ENCODE peak calls at places on chromosomes 16 and 17, in four cellular contexts. One of them, this sample, is unnamed.

GRCh38 chr16:89633064-89633631 is 19.7 kb downstream of the DPEP1 start:
- DNase-seq in cardiac muscle cell: no peak
- DNase-seq in Peyer's patch: peak
- DNase-seq in heart right ventricle: no peak
- DNase-seq in this sample: no peak

GRCh38 chr17:78137392-78138203 is 7.0 kb downstream of the TMC8 start:
- DNase-seq in heart right ventricle: no peak
- DNase-seq in Peyer's patch: no peak
- DNase-seq in cardiac muscle cell: no peak
- DNase-seq in this sample: no peak

GRCh38 chr16:85878875-85879274 is 20.1 kb upstream of the IRF8 start:
- DNase-seq in cardiac muscle cell: peak
- DNase-seq in Peyer's patch: no peak
- DNase-seq in heart right ventricle: no peak
- DNase-seq in this sample: no peak

GRCh38 chr17:39014795-39015545 is 47.8 kb upstream of the FBXO47 start:
- DNase-seq in heart right ventricle: no peak
- DNase-seq in Peyer's patch: no peak
- DNase-seq in cardiac muscle cell: peak
- DNase-seq in this sample: no peak

GRCh38 chr16:25006504-25007055 is 8.6 kb downstream of the ARHGAP17 start:
- DNase-seq in Peyer's patch: no peak
- DNase-seq in heart right ventricle: no peak
- DNase-seq in cardiac muscle cell: peak
- DNase-seq in this sample: no peak

GRCh38 chr17:80969674-80970043 is 22.0 kb upstream of the CHMP6 start:
- DNase-seq in Peyer's patch: no peak
- DNase-seq in heart right ventricle: no peak
- DNase-seq in cardiac muscle cell: no peak
- DNase-seq in this sample: peak

GRCh38 chr16:11133344-11133921 is 122.6 kb downstream of the SOCS1 start:
- DNase-seq in cardiac muscle cell: peak
- DNase-seq in heart right ventricle: peak
- DNase-seq in Peyer's patch: peak
- DNase-seq in this sample: peak

GRCh38 chr16:89108412-89108811 is 14.8 kb downstream of the ACSF3 start:
- DNase-seq in Peyer's patch: peak
- DNase-seq in heart right ventricle: no peak
- DNase-seq in cardiac muscle cell: no peak
- DNase-seq in this sample: no peak

GRCh38 chr17:28344435-28344901 is 8.9 kb downstream of the TNFAIP1 start:
- DNase-seq in cardiac muscle cell: no peak
- DNase-seq in heart right ventricle: no peak
- DNase-seq in Peyer's patch: no peak
- DNase-seq in this sample: no peak

GRCh38 chr16:46690281-46691178 is 1.1 kb downstream of the ORC6 start:
- DNase-seq in cardiac muscle cell: peak
- DNase-seq in heart right ventricle: no peak
- DNase-seq in Peyer's patch: peak
- DNase-seq in this sample: peak

GRCh38 chr17:1182831-1183578 is 3.2 kb upstream of the ABR start:
- DNase-seq in cardiac muscle cell: no peak
- DNase-seq in heart right ventricle: no peak
- DNase-seq in Peyer's patch: no peak
- DNase-seq in this sample: peak

GRCh38 chr16:50261707-50262235 is 4.6 kb upstream of the ADCY7 start:
- DNase-seq in Peyer's patch: peak
- DNase-seq in cardiac muscle cell: no peak
- DNase-seq in heart right ventricle: no peak
- DNase-seq in this sample: peak

GRCh38 chr17:51672058-51672457 is 411.7 kb downstream of the UTP18 start:
- DNase-seq in Peyer's patch: no peak
- DNase-seq in heart right ventricle: no peak
- DNase-seq in cardiac muscle cell: no peak
- DNase-seq in this sample: no peak

GRCh38 chr17:80693511-80693910 is 148.9 kb downstream of the RPTOR start:
- DNase-seq in heart right ventricle: no peak
- DNase-seq in Peyer's patch: no peak
- DNase-seq in cardiac muscle cell: no peak
- DNase-seq in this sample: no peak

GRCh38 chr17:357634-358033 is 5.0 kb upstream of the RPH3AL start:
- DNase-seq in heart right ventricle: no peak
- DNase-seq in Peyer's patch: no peak
- DNase-seq in cardiac muscle cell: no peak
- DNase-seq in this sample: peak

GRCh38 chr16:57590654-57591085 is 37.8 kb upstream of the ADGRG1 start:
- DNase-seq in heart right ventricle: no peak
- DNase-seq in cardiac muscle cell: peak
- DNase-seq in Peyer's patch: no peak
- DNase-seq in this sample: peak

GRCh38 chr17:3033741-3034577 is 29.4 kb downstream of the OR1D5 start:
- DNase-seq in heart right ventricle: no peak
- DNase-seq in cardiac muscle cell: no peak
- DNase-seq in Peyer's patch: peak
- DNase-seq in this sample: peak

GRCh38 chr16:74297296-74297665 is 667 bp downstream of the PSMD7 start:
- DNase-seq in Peyer's patch: no peak
- DNase-seq in cardiac muscle cell: peak
- DNase-seq in heart right ventricle: no peak
- DNase-seq in this sample: no peak

GRCh38 chr17:48375356-48375755 is 54.7 kb downstream of the SKAP1 start:
- DNase-seq in cardiac muscle cell: peak
- DNase-seq in Peyer's patch: no peak
- DNase-seq in heart right ventricle: no peak
- DNase-seq in this sample: no peak

GRCh38 chr17:59853168-59853918 is 39.4 kb downstream of the TUBD1 start:
- DNase-seq in heart right ventricle: no peak
- DNase-seq in cardiac muscle cell: peak
- DNase-seq in Peyer's patch: peak
- DNase-seq in this sample: peak

GRCh38 chr17:69802045-69802740 is 272.8 kb upstream of the KCNJ16 start:
- DNase-seq in Peyer's patch: no peak
- DNase-seq in cardiac muscle cell: no peak
- DNase-seq in heart right ventricle: no peak
- DNase-seq in this sample: no peak

GRCh38 chr17:17127730-17128291 is 78.3 kb downstream of the PLD6 start:
- DNase-seq in heart right ventricle: no peak
- DNase-seq in cardiac muscle cell: no peak
- DNase-seq in Peyer's patch: no peak
- DNase-seq in this sample: peak

GRCh38 chr17:80035937-80036714 is at the start of gene CCDC40:
- DNase-seq in Peyer's patch: peak
- DNase-seq in cardiac muscle cell: peak
- DNase-seq in heart right ventricle: peak
- DNase-seq in this sample: peak

GRCh38 chr16:48609453-48610023 is 442 bp downstream of the N4BP1 start:
- DNase-seq in heart right ventricle: peak
- DNase-seq in cardiac muscle cell: peak
- DNase-seq in Peyer's patch: peak
- DNase-seq in this sample: peak

GRCh38 chr17:32348483-32348800 is 1.5 kb upstream of the ZNF207 start:
- DNase-seq in cardiac muscle cell: no peak
- DNase-seq in heart right ventricle: no peak
- DNase-seq in Peyer's patch: no peak
- DNase-seq in this sample: no peak

GRCh38 chr16:17258848-17259713 is 211.7 kb downstream of the XYLT1 start:
- DNase-seq in heart right ventricle: no peak
- DNase-seq in Peyer's patch: no peak
- DNase-seq in cardiac muscle cell: no peak
- DNase-seq in this sample: no peak

GRCh38 chr16:67294927-67295326 is 15.6 kb downstream of the PLEKHG4 start:
- DNase-seq in Peyer's patch: no peak
- DNase-seq in cardiac muscle cell: peak
- DNase-seq in heart right ventricle: no peak
- DNase-seq in this sample: no peak

GRCh38 chr17:60138769-60139437 is 10.9 kb upstream of the CA4 start:
- DNase-seq in cardiac muscle cell: no peak
- DNase-seq in Peyer's patch: peak
- DNase-seq in heart right ventricle: no peak
- DNase-seq in this sample: peak

GRCh38 chr16:51637744-51638100 is 486.7 kb upstream of the SALL1 start:
- DNase-seq in cardiac muscle cell: peak
- DNase-seq in heart right ventricle: no peak
- DNase-seq in Peyer's patch: no peak
- DNase-seq in this sample: no peak

GRCh38 chr17:73900516-73900915 is 256.3 kb upstream of the SDK2 start:
- DNase-seq in cardiac muscle cell: no peak
- DNase-seq in heart right ventricle: no peak
- DNase-seq in Peyer's patch: no peak
- DNase-seq in this sample: no peak

GRCh38 chr17:32755045-32755805 is 121.7 kb downstream of the MYO1D start:
- DNase-seq in heart right ventricle: no peak
- DNase-seq in cardiac muscle cell: peak
- DNase-seq in Peyer's patch: no peak
- DNase-seq in this sample: no peak

GRCh38 chr16:61681124-61681523 is 355.1 kb downstream of the CDH8 start:
- DNase-seq in heart right ventricle: no peak
- DNase-seq in cardiac muscle cell: no peak
- DNase-seq in Peyer's patch: no peak
- DNase-seq in this sample: no peak

GRCh38 chr17:49691086-49691676 is 13.3 kb upstream of the SPOP start:
- DNase-seq in Peyer's patch: no peak
- DNase-seq in heart right ventricle: peak
- DNase-seq in cardiac muscle cell: peak
- DNase-seq in this sample: no peak

GRCh38 chr17:36940313-36941264 is 3.3 kb downstream of the LHX1 start:
- DNase-seq in Peyer's patch: no peak
- DNase-seq in cardiac muscle cell: no peak
- DNase-seq in heart right ventricle: no peak
- DNase-seq in this sample: no peak

GRCh38 chr17:41428591-41429326 is 4.4 kb upstream of the KRT37 start:
- DNase-seq in Peyer's patch: no peak
- DNase-seq in cardiac muscle cell: peak
- DNase-seq in heart right ventricle: no peak
- DNase-seq in this sample: no peak

GRCh38 chr16:10862432-10862831 is 14.6 kb upstream of the CIITA start:
- DNase-seq in Peyer's patch: no peak
- DNase-seq in heart right ventricle: no peak
- DNase-seq in cardiac muscle cell: peak
- DNase-seq in this sample: no peak

GRCh38 chr17:36498560-36499300 is 12.2 kb downstream of the ZNHIT3 start:
- DNase-seq in Peyer's patch: no peak
- DNase-seq in cardiac muscle cell: no peak
- DNase-seq in heart right ventricle: no peak
- DNase-seq in this sample: peak

GRCh38 chr17:8869416-8869815 is 1.9 kb upstream of the PIK3R6 start:
- DNase-seq in Peyer's patch: no peak
- DNase-seq in cardiac muscle cell: no peak
- DNase-seq in heart right ventricle: no peak
- DNase-seq in this sample: no peak

GRCh38 chr16:84607694-84608093 is 10.2 kb downstream of the COTL1 start:
- DNase-seq in Peyer's patch: no peak
- DNase-seq in cardiac muscle cell: no peak
- DNase-seq in heart right ventricle: no peak
- DNase-seq in this sample: no peak
- H3K4me3 ChIP-seq in Peyer's patch: no peak
- H3K4me3 ChIP-seq in cardiac muscle cell: no peak
- H3K4me3 ChIP-seq in heart right ventricle: no peak
- H3K4me3 ChIP-seq in this sample: no peak

GRCh38 chr16:81449241-81449640 is 4.6 kb downstream of the CMIP start:
- DNase-seq in heart right ventricle: no peak
- DNase-seq in Peyer's patch: no peak
- DNase-seq in cardiac muscle cell: no peak
- DNase-seq in this sample: no peak
- H3K27ac ChIP-seq in heart right ventricle: no peak
- H3K27ac ChIP-seq in Peyer's patch: peak
- H3K27ac ChIP-seq in cardiac muscle cell: no peak
- H3K27ac ChIP-seq in this sample: peak

GRCh38 chr17:68197091-68197996 is 50.5 kb upstream of the AMZ2 start:
- DNase-seq in heart right ventricle: no peak
- DNase-seq in cardiac muscle cell: no peak
- DNase-seq in Peyer's patch: no peak
- DNase-seq in this sample: peak

GRCh38 chr17:68196394-68197090 is 51.3 kb upstream of the AMZ2 start:
- DNase-seq in cardiac muscle cell: no peak
- DNase-seq in Peyer's patch: no peak
- DNase-seq in heart right ventricle: no peak
- DNase-seq in this sample: peak

GRCh38 chr17:68197997-68198930 is 49.6 kb upstream of the AMZ2 start:
- DNase-seq in Peyer's patch: no peak
- DNase-seq in cardiac muscle cell: no peak
- DNase-seq in heart right ventricle: no peak
- DNase-seq in this sample: no peak

GRCh38 chr17:68198931-68199836 is 48.7 kb upstream of the AMZ2 start:
- DNase-seq in cardiac muscle cell: no peak
- DNase-seq in heart right ventricle: no peak
- DNase-seq in Peyer's patch: no peak
- DNase-seq in this sample: peak

GRCh38 chr17:68195667-68196393 is 52.0 kb upstream of the AMZ2 start:
- DNase-seq in Peyer's patch: no peak
- DNase-seq in cardiac muscle cell: no peak
- DNase-seq in heart right ventricle: no peak
- DNase-seq in this sample: peak
- H3K4me3 ChIP-seq in Peyer's patch: peak
- H3K4me3 ChIP-seq in cardiac muscle cell: peak
- H3K4me3 ChIP-seq in heart right ventricle: peak
- H3K4me3 ChIP-seq in this sample: no peak

DNA sequence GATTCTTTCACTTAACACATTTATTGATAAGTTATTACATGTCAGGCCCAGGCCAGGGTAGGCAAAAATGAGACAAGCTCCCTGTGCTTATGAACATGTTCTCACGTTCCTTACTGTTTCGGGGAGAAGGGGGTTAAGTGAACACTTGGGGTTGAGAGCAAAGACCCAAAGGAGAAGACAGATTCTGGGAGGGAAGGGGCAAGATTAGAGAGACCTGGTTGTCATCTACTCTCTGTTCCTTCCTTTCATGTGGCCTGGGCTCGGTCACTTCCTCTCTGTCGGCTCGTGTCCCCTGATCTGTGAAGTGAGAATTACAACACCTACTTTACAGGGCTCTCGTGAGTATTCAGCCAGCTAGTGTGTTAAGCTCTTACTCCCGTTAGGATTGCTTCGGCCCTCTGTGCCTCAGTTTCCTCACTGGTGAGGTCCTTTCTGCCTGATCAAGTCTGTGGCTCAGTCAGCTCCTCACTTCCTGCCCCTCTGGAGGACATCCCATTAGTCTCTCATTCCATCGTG is 38.8 kb downstream of the PLCG2 start:
- DNase-seq in cardiac muscle cell: no peak
- DNase-seq in heart right ventricle: no peak
- DNase-seq in Peyer's patch: no peak
- DNase-seq in this sample: no peak
- H3K27ac ChIP-seq in cardiac muscle cell: no peak
- H3K27ac ChIP-seq in heart right ventricle: no peak
- H3K27ac ChIP-seq in Peyer's patch: peak
- H3K27ac ChIP-seq in this sample: no peak

GRCh38 chr16:23301251-23302044 is 654 bp upstream of the SCNN1B start:
- DNase-seq in Peyer's patch: no peak
- DNase-seq in cardiac muscle cell: no peak
- DNase-seq in heart right ventricle: no peak
- DNase-seq in this sample: no peak
- H3K4me3 ChIP-seq in Peyer's patch: peak
- H3K4me3 ChIP-seq in cardiac muscle cell: peak
- H3K4me3 ChIP-seq in heart right ventricle: peak
- H3K4me3 ChIP-seq in this sample: no peak

This sample was measured in kidney.